ENCODE peak calls at places on chromosomes 4 and X, in ten cellular contexts. I, A, W, T, E, S, U, X, M and O are unnamed samples.
A peak's percentile ranks its signal among the peaks of the same experiment; 100 is the strongest.

GRCh38 chr4:170687751-170688150 is 598.0 kb upstream of the AADAT start:
- DNase-seq in I (no peak), T (no peak), X (no peak), W (no peak), E (no peak), M (no peak), U (no peak), S (no peak), A (no peak), O (no peak)

GRCh38 chr4:183686461-183686860 is 27.4 kb downstream of the TRAPPC11 start:
- DNase-seq in A (no peak), U (no peak), I (no peak), T (no peak), S (no peak), W (no peak), X (no peak), M (no peak), E (no peak), O (no peak)

GRCh38 chr4:77819836-77820679 is 890 bp upstream of the CNOT6L start:
- DNase-seq in A (peak; percentile 95), S (peak; percentile 99), U (peak; percentile 41), X (peak; percentile 94), M (peak; percentile 82), T (peak; percentile 82), W (peak; percentile 92), I (peak; percentile 92), E (peak; percentile 92), O (peak; percentile 95)

GRCh38 chrX:69320116-69320515 is 154.9 kb upstream of the PJA1 start:
- DNase-seq in I (no peak), T (no peak), S (peak; percentile 53), U (no peak), M (no peak), W (peak; percentile 9), A (peak; percentile 15), E (no peak), X (no peak), O (no peak)

GRCh38 chr4:10107111-10108091 is 9.2 kb downstream of the WDR1 start:
- DNase-seq in S (no peak), X (no peak), M (peak; percentile 46), A (no peak), E (no peak), W (no peak), U (no peak), I (no peak), T (no peak), O (no peak)

GRCh38 chr4:152454398-152455011 is 81.4 kb downstream of the FBXW7 start:
- DNase-seq in W (no peak), T (peak; percentile 12), E (no peak), U (no peak), S (no peak), M (peak; percentile 55), I (no peak), A (no peak), X (no peak), O (no peak)

GRCh38 chr4:79338148-79338547 is 12.3 kb upstream of the NAA11 start:
- DNase-seq in X (no peak), T (no peak), S (no peak), W (no peak), I (no peak), U (no peak), E (no peak), A (no peak), M (no peak), O (no peak)

GRCh38 chr4:173536808-173537429 is 6.9 kb upstream of the HAND2 start:
- DNase-seq in X (no peak), I (no peak), M (no peak), S (no peak), W (no peak), T (peak; percentile 39), U (no peak), E (no peak), A (no peak), O (no peak)

DNA sequence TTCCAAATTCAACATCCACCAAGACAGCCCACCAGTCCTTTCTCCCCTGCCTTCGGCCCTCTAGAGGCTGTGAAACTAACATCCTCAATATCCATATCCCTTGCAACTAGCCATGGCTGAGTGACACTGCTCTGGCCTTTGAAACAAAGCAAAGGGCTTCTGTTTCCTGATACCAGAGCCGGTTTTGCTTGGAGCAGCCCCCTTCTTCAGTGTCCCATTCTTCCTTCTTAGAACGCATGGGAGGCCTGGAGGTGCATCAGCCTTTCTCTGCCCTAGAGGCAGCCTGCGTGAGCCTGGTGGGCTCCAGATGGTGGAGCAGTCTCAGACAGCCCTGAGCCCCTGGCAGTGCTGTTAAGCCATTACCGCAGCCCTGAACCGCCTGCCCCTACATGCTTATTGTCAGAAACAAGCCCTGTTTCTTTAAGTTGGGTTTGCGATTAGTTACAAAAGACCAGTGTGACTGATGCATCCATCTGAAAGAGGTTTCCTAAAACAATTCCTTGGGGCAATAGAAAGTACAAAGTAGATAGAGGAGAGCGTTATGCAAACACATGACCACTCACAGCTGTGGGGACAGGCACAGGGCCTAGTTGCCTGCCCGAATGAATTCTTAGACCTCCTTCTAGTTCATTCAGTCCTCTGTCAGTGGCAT is 74.1 kb downstream of the EVC start:
- DNase-seq in A (no peak), U (no peak), T (no peak), S (peak; percentile 73), I (no peak), W (peak; percentile 8), E (no peak), X (no peak), M (peak; percentile 71), O (no peak)
- TF ChIP-seq CTCF in A (no peak), U (peak; percentile 10), T (no peak), S (no peak), I (no peak), W (no peak), E (no peak), X (no peak), M (no peak), O (no peak)

GRCh38 chr4:53744446-53745160 is 153.3 kb upstream of the LNX1 start:
- DNase-seq in E (no peak), T (no peak), U (no peak), A (no peak), I (no peak), X (no peak), S (no peak), M (no peak), W (no peak), O (no peak)
- TF ChIP-seq CTCF in E (no peak), T (no peak), U (no peak), A (no peak), I (no peak), X (no peak), S (no peak), M (no peak), W (no peak), O (no peak)

GRCh38 chr4:147732516-147733193 is 767 bp downstream of the ARHGAP10 start:
- DNase-seq in A (no peak), T (no peak), E (no peak), X (peak; percentile 50), W (no peak), M (peak; percentile 42), I (no peak), S (peak; percentile 88), U (no peak), O (no peak)

GRCh38 chr4:147733614-147734344 is 1.9 kb downstream of the ARHGAP10 start:
- DNase-seq in S (no peak), T (no peak), U (no peak), X (no peak), E (no peak), M (peak; percentile 76), I (no peak), A (no peak), W (no peak), O (no peak)

GRCh38 chr4:147727476-147728028 is 4.3 kb upstream of the ARHGAP10 start:
- DNase-seq in T (no peak), M (no peak), S (no peak), W (no peak), E (no peak), I (no peak), U (no peak), A (no peak), X (no peak), O (no peak)

GRCh38 chr4:147731611-147732515 is at the start of gene ARHGAP10:
- DNase-seq in S (peak; percentile 96), E (peak; percentile 48), W (peak; percentile 43), T (peak; percentile 64), M (peak; percentile 78), U (peak; percentile 69), A (peak; percentile 73), X (peak; percentile 68), I (peak; percentile 36), O (peak; percentile 55)

DNA sequence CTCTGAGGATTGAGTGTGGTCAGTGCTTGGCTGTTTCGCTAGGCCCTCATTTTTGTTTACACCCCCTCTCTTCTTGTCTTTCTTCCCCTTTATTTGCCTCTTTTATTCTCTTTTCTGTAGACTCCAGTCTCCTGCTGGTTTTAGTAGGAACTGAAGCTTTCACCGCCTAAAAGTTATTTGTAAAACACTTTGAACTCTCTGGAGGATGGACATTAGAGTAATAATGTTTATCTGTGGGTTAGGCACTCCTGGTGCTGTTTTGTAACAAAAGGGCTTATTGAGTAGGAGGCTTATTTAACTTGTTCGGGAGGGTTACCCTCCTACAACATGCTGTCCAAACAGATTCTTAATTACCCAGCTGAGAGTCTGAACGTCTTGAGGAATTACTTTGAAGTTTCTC is 1.6 kb upstream of the ARHGAP10 start:
- DNase-seq in W (no peak), T (no peak), E (no peak), S (no peak), A (no peak), I (no peak), M (no peak), U (no peak), X (no peak), O (no peak)
- TF ChIP-seq CTCF in W (no peak), T (no peak), E (no peak), S (no peak), A (no peak), I (no peak), M (no peak), U (no peak), X (peak; percentile 4), O (no peak)

DNA sequence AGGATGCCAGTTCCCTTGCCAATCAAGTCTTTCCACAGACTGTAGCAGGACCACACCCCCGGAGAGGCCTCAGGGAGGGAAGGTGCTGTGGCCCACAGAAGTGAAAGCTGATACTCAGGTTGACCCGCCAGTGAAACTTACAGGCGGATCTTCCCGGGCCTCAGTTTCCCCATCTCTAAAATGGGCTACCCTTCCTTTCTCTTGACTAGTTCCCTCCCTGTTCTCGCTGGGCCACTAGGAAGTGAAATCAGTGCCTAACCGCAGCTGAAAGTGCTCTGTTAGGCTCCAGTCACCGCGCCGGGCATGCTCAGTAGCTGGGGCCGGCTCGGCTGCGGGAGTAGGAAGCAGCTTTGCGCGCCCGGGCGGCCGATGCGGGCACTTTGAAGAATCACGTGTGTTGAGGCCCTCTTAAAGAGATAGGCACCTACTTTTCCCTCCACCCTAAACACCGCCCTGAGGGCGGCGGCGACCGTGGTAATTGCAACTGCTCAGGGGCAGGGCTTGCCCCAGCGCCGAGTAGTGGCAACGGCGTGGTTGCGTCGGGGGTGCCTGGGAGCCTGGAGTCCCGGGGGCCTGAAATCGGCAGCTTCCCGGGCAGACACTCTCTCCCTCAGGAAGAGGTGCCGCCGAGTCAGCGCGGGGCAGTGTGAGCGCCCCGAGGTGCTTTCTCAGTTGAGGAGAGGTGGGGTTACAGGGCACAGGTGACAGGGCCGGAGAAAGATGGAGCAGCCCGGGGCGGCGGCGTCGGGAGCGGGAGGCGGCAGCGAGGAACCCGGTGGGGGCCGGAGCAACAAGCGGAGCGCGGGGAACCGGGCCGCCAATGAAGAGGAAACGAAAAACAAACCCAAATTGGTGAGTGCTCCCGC is at the start of gene DIAPH2:
- DNase-seq in I (peak; percentile 69), W (peak; percentile 69), S (peak; percentile 94), M (peak; percentile 78), A (peak; percentile 83), E (peak; percentile 85), U (no peak), X (peak; percentile 80), T (peak; percentile 84), O (peak; percentile 61)
- TF ChIP-seq CTCF in I (no peak), W (no peak), S (no peak), M (peak; percentile 21), A (peak; percentile 25), E (peak; percentile 28), U (no peak), X (peak; percentile 44), T (no peak), O (no peak)

GRCh38 chrX:13279279-13280009 is 40.4 kb downstream of the ATXN3L start:
- DNase-seq in A (no peak), I (no peak), X (no peak), S (no peak), M (no peak), T (no peak), U (no peak), E (no peak), W (no peak), O (no peak)
- TF ChIP-seq CTCF in A (no peak), I (no peak), X (no peak), S (no peak), M (no peak), T (no peak), U (no peak), E (no peak), W (no peak), O (no peak)